ENCODE peak calls at places on chromosomes 2 and 18, in six cellular contexts. I is testis, M is uterus, R is GM12891, U is adrenal gland, E is sigmoid colon. Z is an unnamed sample.

GRCh38 chr18:36203360-36203895 is 16.1 kb downstream of the MOCOS start:
- DNase-seq in I (no peak), M (no peak), R (no peak), U (no peak), E (no peak), Z (no peak)

GRCh38 chr2:10256031-10256524 is 46.6 kb upstream of the HPCAL1 start:
- DNase-seq in I (no peak), M (no peak), R (no peak), U (no peak), E (peak; percentile 39), Z (no peak)

GRCh38 chr2:230666885-230667712 is 45.5 kb upstream of the CAB39 start:
- DNase-seq in I (no peak), M (no peak), R (no peak), U (no peak), E (no peak), Z (no peak)

GRCh38 chr2:142989276-142990204 is 112.1 kb downstream of the KYNU start:
- DNase-seq in I (no peak), M (no peak), R (no peak), U (no peak), E (no peak), Z (no peak)

GRCh38 chr2:7794916-7795315 is 877.7 kb downstream of the RNF144A start:
- DNase-seq in I (no peak), M (no peak), R (no peak), U (no peak), E (no peak), Z (no peak)

GRCh38 chr2:230924470-230925341 is at the start of gene GPR55:
- DNase-seq in I (no peak), M (no peak), R (no peak), U (no peak), E (peak; percentile 60), Z (no peak)

GRCh38 chr2:28411166-28411755 is 18.6 kb downstream of the FOSL2 start:
- DNase-seq in I (no peak), M (no peak), R (no peak), U (no peak), E (peak; percentile 62), Z (no peak)

GRCh38 chr2:170425291-170425751 is 247.4 kb downstream of the MYO3B start:
- DNase-seq in I (no peak), M (no peak), R (no peak), U (no peak), E (no peak), Z (no peak)

DNA sequence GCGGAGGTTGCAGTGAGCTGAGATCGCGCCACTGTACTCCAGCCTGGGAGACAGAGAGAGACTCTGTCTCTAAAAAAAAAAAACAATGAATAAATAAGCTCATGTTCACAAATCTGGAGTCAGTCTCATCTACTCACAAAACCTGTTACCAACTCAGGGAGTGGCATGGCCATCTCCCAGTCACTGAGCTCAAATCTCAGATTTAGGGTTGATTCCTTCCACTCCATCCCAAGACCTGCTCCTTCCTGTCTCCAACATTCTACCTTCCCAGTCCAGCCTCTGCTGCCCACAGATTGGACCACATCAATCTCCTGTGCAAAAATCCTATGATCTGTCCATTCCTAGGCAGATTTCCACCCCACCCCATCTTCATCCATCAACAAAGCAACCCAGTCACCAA is 1.6 kb downstream of the STAT1 start:
- DNase-seq in I (no peak), M (no peak), R (no peak), U (no peak), E (no peak), Z (no peak)
- TF ChIP-seq POLR2A in I (no peak), M (no peak), R (peak; percentile 65), U (no peak), E (no peak), Z (no peak)

DNA sequence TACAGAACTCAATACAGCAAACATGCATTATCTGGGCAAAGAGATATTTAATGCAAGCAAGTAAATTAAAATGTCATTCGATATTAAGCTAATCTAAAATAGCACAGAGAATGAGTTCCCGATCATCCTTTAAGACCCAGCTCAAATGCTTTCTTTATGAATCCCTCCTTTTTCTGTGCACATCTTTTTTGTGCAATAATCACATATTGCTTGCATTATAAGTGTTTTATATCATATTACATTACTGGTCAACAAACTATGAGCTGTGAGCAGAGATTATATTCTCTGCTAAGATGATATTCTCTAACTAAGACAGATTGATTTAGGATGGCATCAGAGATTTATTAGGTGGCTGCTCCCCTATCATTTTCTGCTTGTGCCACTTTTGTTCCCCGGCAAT is 146.1 kb downstream of the ERBB4 start:
- DNase-seq in I (no peak), M (no peak), R (no peak), U (no peak), E (no peak), Z (no peak)
- TF ChIP-seq POLR2A in I (no peak), M (no peak), R (no peak), U (no peak), E (no peak), Z (no peak)

DNA sequence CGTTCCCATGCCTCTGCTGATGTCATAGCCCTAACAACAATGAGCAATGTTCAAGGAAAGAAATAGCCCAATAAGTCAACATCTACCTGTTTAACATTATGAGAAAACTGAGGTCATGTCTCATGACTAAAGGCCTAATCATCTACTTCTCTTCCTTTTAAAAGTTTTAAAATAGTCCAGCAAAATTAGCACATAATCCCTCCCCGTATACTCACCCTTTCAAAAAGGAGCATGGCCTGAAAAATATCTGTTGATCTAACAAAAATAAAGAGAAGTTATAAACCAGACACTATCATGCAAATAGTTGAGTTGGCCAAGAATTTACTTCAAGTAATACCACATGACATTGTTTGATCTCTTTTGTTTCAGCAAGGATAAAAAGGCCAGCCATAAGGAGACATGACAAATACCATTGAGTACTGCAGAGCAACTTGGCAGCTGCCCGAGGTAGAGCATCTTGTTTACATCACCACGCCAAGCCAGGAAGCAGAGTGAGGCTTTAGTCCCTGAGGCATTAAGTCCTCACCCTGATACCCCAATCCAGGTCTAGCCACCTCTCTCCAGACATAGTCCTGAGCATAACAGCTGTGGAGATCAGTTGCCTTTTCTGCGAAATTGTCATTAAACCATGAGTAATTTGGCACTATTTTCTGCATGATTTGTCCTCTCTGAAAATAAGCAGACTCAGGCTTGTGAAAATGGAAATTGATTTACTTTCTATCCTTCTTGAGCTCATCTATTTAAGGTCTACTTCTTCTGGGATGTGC is 137.4 kb upstream of the ETAA1 start:
- DNase-seq in I (no peak), M (peak; percentile 74), R (no peak), U (peak; percentile 20), E (peak; percentile 94), Z (peak; percentile 8)
- TF ChIP-seq POLR2A in I (no peak), M (no peak), R (no peak), U (no peak), E (no peak), Z (no peak)

GRCh38 chr18:67194886-67195285 is 321.6 kb downstream of the DSEL start:
- DNase-seq in I (no peak), M (no peak), R (no peak), U (no peak), E (no peak), Z (no peak)
- TF ChIP-seq POLR2A in I (no peak), M (no peak), R (no peak), U (no peak), E (no peak), Z (no peak)

DNA sequence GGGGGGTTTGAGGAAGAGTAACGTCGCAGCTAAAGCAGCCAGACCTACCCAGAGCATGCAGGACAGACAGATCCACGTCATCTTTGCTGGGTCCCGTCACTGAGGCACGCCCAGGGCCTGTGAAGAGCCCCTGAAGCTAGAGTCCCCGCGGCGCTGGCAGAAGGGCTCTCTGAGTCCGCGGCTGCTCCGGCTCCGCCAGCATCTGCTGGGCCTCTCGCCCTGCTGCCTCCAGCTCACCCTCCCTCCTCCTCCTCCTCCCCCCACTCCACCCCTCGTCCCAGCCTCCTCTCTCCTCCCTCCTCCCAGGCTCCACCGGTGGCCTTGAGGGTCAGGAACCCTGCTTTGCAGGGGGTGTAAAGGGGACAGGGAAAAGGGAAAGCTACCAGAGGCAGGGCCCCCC is at the start of gene TNS1:
- DNase-seq in I (peak; percentile 69), M (peak; percentile 73), R (no peak), U (peak; percentile 79), E (peak; percentile 88), Z (no peak)
- TF ChIP-seq POLR2A in I (no peak), M (peak; percentile 21), R (no peak), U (peak; percentile 32), E (no peak), Z (no peak)

DNA sequence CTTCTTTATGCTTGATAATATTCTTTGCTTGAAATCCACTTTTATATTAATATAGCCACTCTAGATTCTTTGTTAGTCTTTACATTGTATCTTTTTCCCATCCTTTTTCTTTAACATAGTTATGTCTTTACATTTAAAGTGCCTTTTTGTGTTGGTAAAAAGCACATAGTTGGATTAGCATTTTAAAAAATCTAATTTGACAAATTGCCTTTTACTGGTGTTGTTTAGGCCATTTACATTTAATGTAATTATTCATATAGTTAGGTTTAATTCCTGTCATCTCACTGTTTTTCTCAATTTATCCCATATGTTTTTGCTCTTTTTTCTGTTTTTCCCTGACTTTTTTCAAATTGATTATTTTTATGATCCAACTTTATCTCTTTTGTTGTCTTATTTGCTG is 93.2 kb downstream of the BCL2L11 start:
- DNase-seq in I (no peak), M (no peak), R (no peak), U (no peak), E (no peak), Z (no peak)
- TF ChIP-seq POLR2A in I (no peak), M (no peak), R (no peak), U (no peak), E (no peak), Z (no peak)

GRCh38 chr2:179264238-179265081 is at the start of gene SESTD1:
- DNase-seq in I (peak; percentile 76), M (peak; percentile 65), R (peak; percentile 56), U (peak; percentile 76), E (peak; percentile 85), Z (peak; percentile 36)
- TF ChIP-seq POLR2A in I (no peak), M (peak; percentile 64), R (no peak), U (no peak), E (no peak), Z (peak; percentile 36)